ENCODE peak calls at places on chromosomes 2 and 18, in seven cellular contexts. Q is A549, I is K562, A is GM12878, M is SK-N-SH, D is IMR-90, F is HepG2. L is an unnamed sample.

GRCh38 chr2:162613839-162614238 is 224.7 kb downstream of the KCNH7 start:
- DNase-seq in Q (no peak), I (no peak), A (no peak), M (no peak), D (no peak), F (no peak), L (no peak)

GRCh38 chr2:216863029-216863428 is 3.2 kb upstream of the TNP1 start:
- DNase-seq in Q (no peak), I (no peak), A (no peak), M (no peak), D (no peak), F (no peak), L (no peak)

GRCh38 chr18:47756364-47757016 is 174.0 kb downstream of the SMAD2 start:
- DNase-seq in Q (peak; percentile 31), I (peak; percentile 50), A (no peak), M (peak; percentile 75), D (peak; percentile 33), F (peak; percentile 46), L (peak; percentile 34)

GRCh38 chr2:201984333-201984732 is 49.3 kb upstream of the FZD7 start:
- DNase-seq in Q (no peak), I (no peak), A (no peak), M (no peak), D (no peak), F (no peak), L (no peak)

GRCh38 chr2:43224571-43225092 is 1.8 kb downstream of the ZFP36L2 start:
- DNase-seq in Q (no peak), I (peak; percentile 39), A (no peak), M (peak; percentile 61), D (peak; percentile 17), F (no peak), L (peak; percentile 66)

GRCh38 chr2:53755022-53755630 is 12.5 kb upstream of the CHAC2 start:
- DNase-seq in Q (no peak), I (no peak), A (no peak), M (no peak), D (no peak), F (no peak), L (no peak)

GRCh38 chr2:10909050-10909995 is 2.4 kb upstream of the KCNF1 start:
- DNase-seq in Q (peak; percentile 50), I (peak; percentile 73), A (no peak), M (peak; percentile 88), D (no peak), F (peak; percentile 23), L (peak; percentile 86)

GRCh38 chr2:88892788-88893187 is 201.3 kb downstream of the RPIA start:
- DNase-seq in Q (no peak), I (no peak), A (no peak), M (no peak), D (no peak), F (no peak), L (no peak)

GRCh38 chr18:79503891-79504475 is 108.3 kb downstream of the NFATC1 start:
- DNase-seq in Q (no peak), I (no peak), A (no peak), M (no peak), D (no peak), F (no peak), L (no peak)

GRCh38 chr18:46528037-46528436 is 129.0 kb downstream of the LOXHD1 start:
- DNase-seq in Q (no peak), I (no peak), A (no peak), M (no peak), D (no peak), F (no peak), L (no peak)

GRCh38 chr2:189164732-189165131 is 14.8 kb downstream of the COL5A2 start:
- DNase-seq in Q (no peak), I (no peak), A (no peak), M (peak; percentile 16), D (peak; percentile 80), F (no peak), L (no peak)

GRCh38 chr2:153059338-153060052 is 341.1 kb downstream of the ARL6IP6 start:
- DNase-seq in Q (peak; percentile 47), I (no peak), A (no peak), M (no peak), D (no peak), F (peak; percentile 56), L (no peak)

GRCh38 chr2:202178342-202178958 is 59.9 kb downstream of the SUMO1 start:
- DNase-seq in Q (peak; percentile 51), I (peak; percentile 41), A (peak; percentile 24), M (peak; percentile 68), D (peak; percentile 79), F (peak; percentile 58), L (peak; percentile 74)

GRCh38 chr2:98484652-98485452 is 40.2 kb downstream of the INPP4A start:
- DNase-seq in Q (no peak), I (no peak), A (no peak), M (no peak), D (no peak), F (no peak), L (no peak)

GRCh38 chr2:105398522-105399206 is at the start of gene FHL2:
- DNase-seq in Q (peak; percentile 62), I (peak; percentile 77), A (no peak), M (peak; percentile 94), D (peak; percentile 80), F (peak; percentile 64), L (peak; percentile 89)

GRCh38 chr2:124049136-124049535 is 24.0 kb downstream of the CNTNAP5 start:
- DNase-seq in Q (no peak), I (no peak), A (no peak), M (no peak), D (no peak), F (no peak), L (no peak)

GRCh38 chr2:136058262-136058661 is 59.7 kb downstream of the CXCR4 start:
- DNase-seq in Q (no peak), I (no peak), A (no peak), M (peak; percentile 44), D (no peak), F (no peak), L (no peak)

GRCh38 chr2:60549250-60550150 is 4.0 kb downstream of the BCL11A start:
- DNase-seq in Q (no peak), I (no peak), A (no peak), M (peak; percentile 48), D (no peak), F (no peak), L (no peak)

GRCh38 chr2:60527762-60528161 is 25.7 kb downstream of the BCL11A start:
- DNase-seq in Q (no peak), I (no peak), A (no peak), M (no peak), D (no peak), F (no peak), L (no peak)

GRCh38 chr2:226860087-226860486 is 24.2 kb downstream of the RHBDD1 start:
- DNase-seq in Q (no peak), I (no peak), A (no peak), M (no peak), D (no peak), F (no peak), L (no peak)

GRCh38 chr2:220224711-220225519 is 597.5 kb downstream of the SLC4A3 start:
- DNase-seq in Q (no peak), I (no peak), A (no peak), M (no peak), D (peak; percentile 89), F (no peak), L (no peak)

GRCh38 chr2:206920936-206921335 is 18.4 kb upstream of the CPO start:
- DNase-seq in Q (no peak), I (no peak), A (no peak), M (no peak), D (no peak), F (no peak), L (no peak)

GRCh38 chr2:172101707-172102158 is 967 bp downstream of the DLX2 start:
- DNase-seq in Q (no peak), I (no peak), A (no peak), M (peak; percentile 42), D (no peak), F (no peak), L (no peak)

GRCh38 chr2:172099472-172100079 is 3.1 kb downstream of the DLX2 start:
- DNase-seq in Q (no peak), I (no peak), A (no peak), M (no peak), D (no peak), F (no peak), L (no peak)

GRCh38 chr2:172102159-172102857 is 392 bp downstream of the DLX2 start:
- DNase-seq in Q (peak; percentile 53), I (peak; percentile 82), A (no peak), M (no peak), D (peak; percentile 61), F (no peak), L (no peak)

GRCh38 chr2:172100080-172101007 is 2.4 kb downstream of the DLX2 start:
- DNase-seq in Q (no peak), I (no peak), A (no peak), M (peak; percentile 59), D (no peak), F (no peak), L (peak; percentile 73)

GRCh38 chr2:172101008-172101706 is 1.5 kb downstream of the DLX2 start:
- DNase-seq in Q (no peak), I (no peak), A (no peak), M (peak; percentile 33), D (no peak), F (no peak), L (no peak)
- H3K4me1 ChIP-seq in Q (peaks cover 25% of the 10 kb centered on the region), I (peaks cover 67% of the 10 kb centered on the region), A (peaks cover 33% of the 10 kb centered on the region), M (peaks cover 35% of the 10 kb centered on the region), D (peaks cover 14% of the 10 kb centered on the region), F (peaks cover 77% of the 10 kb centered on the region), L (peaks cover 6% of the 10 kb centered on the region)

GRCh38 chr18:63578357-63578958 is 8.7 kb upstream of the SERPINB13 start:
- DNase-seq in Q (no peak), I (peak; percentile 13), A (no peak), M (peak; percentile 28), D (peak; percentile 36), F (peak; percentile 23), L (no peak)
- TF ChIP-seq USF2 in Q (no peak), I (no peak), A (no peak), M (no peak), D (no peak), F (no peak), L (no peak)

GRCh38 chr2:40344364-40344763 is 107.5 kb downstream of the SLC8A1 start:
- DNase-seq in Q (no peak), I (no peak), A (no peak), M (no peak), D (peak; percentile 77), F (no peak), L (no peak)
- H3K4me1 ChIP-seq in Q (no peaks in the 10 kb centered on the region), I (no peaks in the 10 kb centered on the region), A (no peaks in the 10 kb centered on the region), M (no peaks in the 10 kb centered on the region), D (peaks cover 22% of the 10 kb centered on the region), F (no peaks in the 10 kb centered on the region), L (no peaks in the 10 kb centered on the region)

DNA sequence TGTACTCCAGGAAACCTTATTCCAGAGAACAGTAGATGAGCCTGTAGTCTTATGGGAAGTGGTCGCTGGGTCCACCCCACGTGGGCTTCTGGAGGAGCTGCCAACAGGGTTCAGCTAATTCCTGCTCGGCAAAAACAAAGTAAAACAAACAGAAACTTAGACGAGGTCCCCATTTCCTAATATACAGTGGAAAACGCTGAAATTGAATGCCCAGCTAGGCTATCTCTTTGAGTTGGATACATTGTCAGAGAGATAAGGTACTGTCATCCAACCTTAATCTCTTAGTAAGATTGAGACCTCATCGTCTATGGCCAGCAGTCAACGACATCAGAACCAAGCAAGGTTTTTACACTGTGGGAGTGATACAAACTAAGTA is 2.1 kb downstream of the EMILIN2 start:
- DNase-seq in Q (no peak), I (peak; percentile 24), A (no peak), M (no peak), D (no peak), F (no peak), L (no peak)
- TF ChIP-seq USF2 in Q (no peak), I (no peak), A (no peak), M (no peak), D (no peak), F (no peak), L (no peak)